ENCODE peak calls at places on chromosomes 11 and 22, in ten cellular contexts. T is stimulated activated naive CD4-positive, alpha-beta T cell; M is activated gamma-delta T cell treated with Interleukin-2 at 50 U/mL for 16 hours; H is left cardiac atrium; J is Peyer's patch; B is aorta; S is SK-N-SH; G is stromal cell of bone marrow; F is caudate nucleus; C is ureter. Q is an unnamed sample.

GRCh38 chr22:46665151-46665695 is 45.0 kb downstream of the GRAMD4 start:
- DNase-seq in F (no peak), H (no peak), B (no peak), G (no peak), T (no peak), M (no peak), S (no peak), C (no peak), J (no peak), Q (no peak)

GRCh38 chr11:40188848-40189247 is 1270.6 kb downstream of the LRRC4C start:
- DNase-seq in C (peak), H (no peak), S (no peak), M (no peak), F (no peak), B (no peak), T (no peak), J (no peak), G (no peak), Q (no peak)

GRCh38 chr11:12403122-12403994 is 26.0 kb downstream of the PARVA start:
- DNase-seq in M (no peak), T (no peak), B (no peak), J (no peak), F (no peak), H (no peak), G (no peak), C (no peak), S (no peak), Q (no peak)

GRCh38 chr11:62856333-62856910 is 17.0 kb upstream of the WDR74 start:
- DNase-seq in C (no peak), J (no peak), T (no peak), H (no peak), B (no peak), M (no peak), G (no peak), S (no peak), F (no peak), Q (no peak)

GRCh38 chr11:58503361-58503856 is 4.5 kb downstream of the OR5B21 start:
- DNase-seq in H (no peak), F (no peak), C (no peak), M (no peak), T (no peak), J (no peak), G (no peak), S (no peak), B (no peak), Q (no peak)

GRCh38 chr11:68535098-68535497 is 74.5 kb downstream of the PPP6R3 start:
- DNase-seq in J (no peak), T (no peak), S (peak), C (no peak), G (no peak), H (no peak), M (no peak), F (no peak), B (no peak), Q (no peak)

GRCh38 chr22:49853981-49854791 is 542 bp downstream of the ZBED4 start:
- DNase-seq in S (peak), J (peak), G (no peak), C (no peak), T (no peak), B (peak), F (no peak), H (peak), M (no peak), Q (peak)

GRCh38 chr11:94025695-94026394 is 4.7 kb downstream of the HEPHL1 start:
- DNase-seq in C (no peak), H (no peak), S (no peak), T (no peak), M (no peak), J (no peak), B (no peak), F (no peak), G (no peak), Q (no peak)

GRCh38 chr11:75100314-75100713 is 3.6 kb upstream of the OR2AT4 start:
- DNase-seq in F (no peak), M (no peak), J (no peak), S (no peak), T (no peak), G (peak), B (no peak), H (no peak), C (no peak), Q (no peak)

GRCh38 chr11:113989381-113989780 is 14.5 kb downstream of the HTR3A start:
- DNase-seq in G (no peak), F (no peak), S (no peak), C (no peak), T (no peak), H (no peak), M (no peak), B (no peak), J (no peak), Q (no peak)

GRCh38 chr11:18727499-18728236 is 1.7 kb upstream of the IGSF22 start:
- DNase-seq in B (no peak), G (no peak), T (peak), F (no peak), C (no peak), S (peak), H (peak), J (no peak), M (peak), Q (peak)

GRCh38 chr11:66651011-66651410 is 12.5 kb downstream of the RBM4 start:
- DNase-seq in J (no peak), M (no peak), T (no peak), F (no peak), H (no peak), B (no peak), S (no peak), G (no peak), C (no peak), Q (no peak)

GRCh38 chr22:47174671-47175111 is 412.2 kb downstream of the TBC1D22A start:
- DNase-seq in J (peak), C (no peak), M (no peak), B (peak), T (no peak), S (no peak), F (no peak), G (no peak), H (no peak), Q (no peak)

GRCh38 chr11:111449696-111450479 is 62.3 kb downstream of the BTG4 start:
- DNase-seq in T (no peak), J (no peak), S (peak), B (no peak), C (no peak), G (no peak), F (peak), M (no peak), H (no peak), Q (no peak)

GRCh38 chr22:39956932-39957664 is 3.1 kb upstream of the TMA7B start:
- DNase-seq in B (no peak), T (no peak), G (no peak), S (no peak), H (no peak), C (no peak), J (no peak), M (no peak), F (no peak), Q (peak)

GRCh38 chr11:6531267-6531752 is 34.2 kb downstream of the DNHD1 start:
- DNase-seq in H (no peak), B (no peak), M (no peak), S (peak), T (no peak), C (no peak), J (no peak), G (peak), F (no peak), Q (peak)

GRCh38 chr11:27720277-27720830 is 20.1 kb upstream of the BDNF start:
- DNase-seq in B (no peak), G (no peak), T (no peak), S (peak), H (peak), J (no peak), M (no peak), F (no peak), C (no peak), Q (no peak)

GRCh38 chr11:62201376-62201775 is 7.1 kb upstream of the SCGB2A1 start:
- DNase-seq in F (no peak), S (no peak), G (no peak), B (no peak), H (no peak), T (no peak), C (no peak), J (no peak), M (no peak), Q (no peak)

GRCh38 chr11:47148903-47149535 is 27.7 kb downstream of the ARFGAP2 start:
- DNase-seq in F (no peak), M (no peak), B (no peak), G (no peak), J (no peak), S (no peak), C (no peak), T (no peak), H (no peak), Q (no peak)

GRCh38 chr11:114317738-114318137 is 21.5 kb downstream of the NNMT start:
- DNase-seq in S (peak), M (no peak), T (no peak), C (no peak), B (peak), H (peak), J (no peak), F (no peak), G (peak), Q (no peak)

GRCh38 chr11:1937616-1938342 is 9.4 kb upstream of the MRPL23 start:
- DNase-seq in B (peak), J (no peak), H (no peak), C (peak), S (peak), M (peak), T (no peak), G (no peak), F (no peak), Q (no peak)

GRCh38 chr11:9619004-9619403 is 44.9 kb upstream of the SWAP70 start:
- DNase-seq in M (no peak), J (no peak), G (no peak), T (no peak), B (no peak), F (no peak), S (no peak), C (no peak), H (no peak), Q (no peak)

GRCh38 chr11:662689-663274 is 25.7 kb downstream of the DRD4 start:
- DNase-seq in H (peak), M (no peak), T (no peak), C (peak), F (peak), G (no peak), J (peak), B (peak), S (peak), Q (no peak)

GRCh38 chr22:47172771-47173534 is 410.5 kb downstream of the TBC1D22A start:
- DNase-seq in J (no peak), F (no peak), B (peak), M (no peak), T (no peak), C (no peak), H (no peak), S (no peak), G (no peak), Q (no peak)

GRCh38 chr22:21652547-21653545 is 10.7 kb downstream of the SDF2L1 start:
- DNase-seq in B (no peak), T (no peak), H (no peak), J (no peak), C (no peak), S (no peak), G (no peak), M (no peak), F (no peak), Q (peak)

GRCh38 chr11:75689861-75690641 is 21.2 kb upstream of the MAP6 start:
- DNase-seq in F (no peak), S (no peak), G (no peak), B (no peak), M (no peak), T (no peak), C (no peak), J (no peak), H (no peak), Q (no peak)

GRCh38 chr11:84173078-84173477 is 886.9 kb upstream of the CCDC90B start:
- DNase-seq in G (no peak), M (no peak), T (no peak), C (no peak), B (no peak), S (no peak), J (no peak), H (no peak), F (no peak), Q (no peak)

GRCh38 chr11:30489076-30489475 is 97.1 kb downstream of the MPPED2 start:
- DNase-seq in C (no peak), J (no peak), G (no peak), T (no peak), M (no peak), B (no peak), F (no peak), S (no peak), H (no peak), Q (no peak)

GRCh38 chr22:33518405-33518804 is 401.9 kb downstream of the LARGE1 start:
- DNase-seq in C (no peak), G (no peak), S (no peak), T (no peak), J (no peak), H (no peak), F (no peak), B (no peak), M (no peak), Q (no peak)

GRCh38 chr11:46050065-46050464 is 71.2 kb downstream of the PHF21A start:
- DNase-seq in G (peak), J (no peak), S (no peak), H (peak), B (peak), F (no peak), M (no peak), C (peak), T (no peak), Q (no peak)

GRCh38 chr11:120335596-120335927 is 651 bp upstream of the ARHGEF12 start:
- DNase-seq in C (no peak), B (no peak), G (no peak), F (no peak), S (no peak), T (no peak), J (no peak), M (no peak), H (peak), Q (no peak)

GRCh38 chr11:32821517-32821916 is 8.2 kb upstream of the PRRG4 start:
- DNase-seq in F (no peak), J (no peak), T (no peak), G (no peak), H (no peak), C (no peak), M (no peak), S (no peak), B (no peak), Q (no peak)

GRCh38 chr11:97454988-97455387 is 1065.2 kb downstream of the JRKL start:
- DNase-seq in S (peak), B (no peak), T (no peak), G (no peak), F (no peak), H (no peak), J (no peak), C (no peak), M (no peak), Q (no peak)